ENCODE peak calls at places on chromosomes 13 and 19, in nine cellular contexts. T is uterus; E is CD4-positive, alpha-beta T cell; N is Calu3; M is GM20000; S is coronary artery; P is nephron progenitor cell; G is endothelial cell; C is cardiac muscle cell. X is an unnamed sample.
A peak's percentile ranks its signal among the peaks of the same experiment; 100 is the strongest.

GRCh38 chr19:10593820-10594637 is 6.9 kb upstream of the AP1M2 start:
- DNase-seq in T (no peak), E (no peak), N (no peak), M (no peak), S (no peak), P (no peak), G (no peak), C (no peak), X (no peak)

GRCh38 chr19:11382898-11383705 is 1.0 kb downstream of the EPOR start:
- DNase-seq in T (no peak), E (peak; percentile 6), N (peak; percentile 73), M (peak; percentile 77), S (peak; percentile 79), P (peak; percentile 62), G (peak; percentile 73), C (peak; percentile 83), X (peak; percentile 71)

GRCh38 chr13:38405216-38405615 is 55.6 kb downstream of the UFM1 start:
- DNase-seq in T (no peak), E (no peak), N (no peak), M (no peak), S (no peak), P (no peak), G (no peak), C (no peak), X (no peak)

GRCh38 chr19:18860302-18860700 is 28.5 kb downstream of the UPF1 start:
- DNase-seq in T (no peak), E (no peak), N (no peak), M (no peak), S (no peak), P (no peak), G (no peak), C (no peak), X (no peak)

GRCh38 chr19:54281008-54281728 is at the start of gene LILRB2:
- DNase-seq in T (no peak), E (no peak), N (no peak), M (no peak), S (no peak), P (no peak), G (no peak), C (no peak), X (no peak)

GRCh38 chr19:37466277-37466797 is 907 bp downstream of the ZNF569 start:
- DNase-seq in T (no peak), E (no peak), N (no peak), M (no peak), S (no peak), P (no peak), G (no peak), C (no peak), X (no peak)

GRCh38 chr13:75829874-75830273 is 193.7 kb downstream of the LMO7 start:
- DNase-seq in T (no peak), E (no peak), N (no peak), M (no peak), S (no peak), P (no peak), G (no peak), C (no peak), X (no peak)

GRCh38 chr19:9060559-9061340 is 26.1 kb upstream of the OR1M1 start:
- DNase-seq in T (peak; percentile 20), E (no peak), N (no peak), M (no peak), S (no peak), P (no peak), G (no peak), C (no peak), X (no peak)

GRCh38 chr13:36531746-36532486 is 99.6 kb downstream of the CCNA1 start:
- DNase-seq in T (no peak), E (no peak), N (no peak), M (no peak), S (no peak), P (no peak), G (no peak), C (no peak), X (no peak)

GRCh38 chr13:47190696-47191095 is 293.8 kb upstream of the HTR2A start:
- DNase-seq in T (no peak), E (no peak), N (no peak), M (no peak), S (no peak), P (no peak), G (no peak), C (no peak), X (no peak)

GRCh38 chr13:101449971-101450748 is 2.3 kb upstream of the ITGBL1 start:
- DNase-seq in T (no peak), E (no peak), N (no peak), M (no peak), S (no peak), P (no peak), G (no peak), C (no peak), X (no peak)

GRCh38 chr13:21965095-21965494 is 294.2 kb downstream of the FGF9 start:
- DNase-seq in T (no peak), E (no peak), N (no peak), M (no peak), S (no peak), P (no peak), G (no peak), C (no peak), X (no peak)

GRCh38 chr13:68970532-68970931 is 1137.1 kb upstream of the ATXN8OS start:
- DNase-seq in T (no peak), E (no peak), N (no peak), M (no peak), S (no peak), P (no peak), G (no peak), C (no peak), X (no peak)

GRCh38 chr13:52399708-52400107 is 6.3 kb downstream of the THSD1 start:
- DNase-seq in T (no peak), E (no peak), N (no peak), M (no peak), S (no peak), P (no peak), G (no peak), C (no peak), X (no peak)

DNA sequence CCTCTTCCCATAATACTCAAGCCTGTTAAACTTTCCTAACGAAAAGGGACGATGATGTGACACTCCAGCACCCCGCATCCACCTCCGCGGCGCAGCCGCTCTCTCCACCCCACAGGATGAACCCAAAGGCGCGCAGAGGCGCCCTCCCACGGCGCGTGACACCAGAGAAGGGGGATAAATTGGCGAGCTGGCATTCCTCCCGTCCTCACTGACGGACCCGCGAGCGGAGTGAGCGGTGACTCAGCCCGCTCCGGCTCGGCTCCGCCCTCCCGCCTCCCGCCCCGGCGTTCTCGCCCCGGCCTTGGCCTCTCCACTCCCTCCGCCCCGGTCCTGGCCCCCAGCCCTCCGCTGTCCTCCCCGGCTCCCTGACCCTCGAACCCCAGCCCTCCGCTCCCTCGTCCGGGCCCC is 590 bp downstream of the TUBGCP3 start:
- DNase-seq in T (peak; percentile 89), E (peak; percentile 13), N (peak; percentile 54), M (peak; percentile 86), S (peak; percentile 82), P (peak; percentile 84), G (peak; percentile 71), C (peak; percentile 84), X (peak; percentile 76)
- TF ChIP-seq CTCF in T (no peak), E (no peak), N (no peak), M (peak; percentile 25), S (no peak), P (no peak), G (no peak), C (peak; percentile 28), X (no peak)

DNA sequence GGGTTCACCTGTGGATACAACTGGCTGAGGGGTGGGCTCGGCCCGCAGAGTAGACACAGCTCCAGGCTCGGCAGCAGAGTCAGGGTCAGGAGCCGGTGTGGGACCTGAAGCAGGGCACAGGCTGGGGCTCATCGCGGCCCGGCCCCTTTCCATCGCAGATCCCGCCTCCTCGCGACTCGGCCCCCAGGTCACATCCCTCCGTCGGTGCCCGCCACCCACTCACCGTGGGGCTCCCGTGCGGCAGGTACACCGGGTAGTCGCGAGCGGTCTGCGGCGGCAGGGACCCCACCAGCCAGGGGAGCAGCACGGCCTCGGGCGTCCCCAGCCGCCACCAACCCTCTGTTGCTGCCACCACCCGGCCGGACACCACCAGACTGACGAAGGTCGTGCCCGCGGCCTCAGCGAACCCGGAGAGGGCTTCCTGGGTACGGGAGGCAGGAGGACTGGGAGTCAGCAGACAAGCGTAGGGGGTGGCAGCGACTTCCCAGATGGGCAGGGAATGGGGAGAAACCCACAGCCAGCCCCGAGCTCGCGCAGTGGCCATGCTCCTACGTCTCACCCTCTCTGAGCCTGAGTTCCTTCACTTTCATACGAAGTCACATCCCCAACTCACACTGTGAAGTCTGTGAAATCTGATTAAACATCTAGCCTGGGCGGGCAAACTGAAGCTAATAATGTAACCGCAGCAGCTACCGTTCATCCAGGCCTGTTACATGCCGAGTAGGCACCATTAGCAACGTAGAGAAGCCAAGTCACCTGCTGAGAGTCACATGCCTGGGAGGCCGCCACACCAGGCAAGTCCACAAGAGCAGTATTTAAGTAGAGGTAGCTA is 3.7 kb downstream of the FUZ start:
- DNase-seq in T (peak; percentile 39), E (peak; percentile 17), N (no peak), M (peak; percentile 65), S (peak; percentile 87), P (peak; percentile 61), G (peak; percentile 45), C (peak; percentile 52), X (peak; percentile 54)
- TF ChIP-seq CTCF in T (no peak), E (no peak), N (no peak), M (peak; percentile 21), S (no peak), P (no peak), G (no peak), C (no peak), X (no peak)

DNA sequence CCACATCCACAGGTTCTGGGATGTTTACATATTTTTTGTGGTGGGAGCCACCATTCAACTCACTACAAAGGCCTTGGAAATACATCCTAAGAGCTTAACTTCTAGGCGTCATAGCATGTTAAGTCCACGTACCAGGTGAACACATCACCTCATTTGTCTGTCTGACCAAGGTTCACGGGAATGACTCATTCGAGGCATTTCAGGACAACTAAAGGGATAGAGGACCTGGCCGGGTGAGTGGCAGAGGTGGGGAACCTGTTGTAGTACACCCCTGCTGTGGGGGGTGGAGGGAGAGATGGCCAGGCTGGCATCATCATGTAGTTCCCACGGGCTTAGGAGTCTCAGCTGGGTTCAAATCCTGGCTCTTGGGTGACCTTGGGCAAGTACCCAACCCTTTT is 51.5 kb downstream of the BICRA start:
- DNase-seq in T (no peak), E (no peak), N (peak; percentile 61), M (no peak), S (no peak), P (no peak), G (no peak), C (no peak), X (no peak)
- TF ChIP-seq CTCF in T (no peak), E (no peak), N (no peak), M (no peak), S (no peak), P (no peak), G (no peak), C (no peak), X (no peak)

DNA sequence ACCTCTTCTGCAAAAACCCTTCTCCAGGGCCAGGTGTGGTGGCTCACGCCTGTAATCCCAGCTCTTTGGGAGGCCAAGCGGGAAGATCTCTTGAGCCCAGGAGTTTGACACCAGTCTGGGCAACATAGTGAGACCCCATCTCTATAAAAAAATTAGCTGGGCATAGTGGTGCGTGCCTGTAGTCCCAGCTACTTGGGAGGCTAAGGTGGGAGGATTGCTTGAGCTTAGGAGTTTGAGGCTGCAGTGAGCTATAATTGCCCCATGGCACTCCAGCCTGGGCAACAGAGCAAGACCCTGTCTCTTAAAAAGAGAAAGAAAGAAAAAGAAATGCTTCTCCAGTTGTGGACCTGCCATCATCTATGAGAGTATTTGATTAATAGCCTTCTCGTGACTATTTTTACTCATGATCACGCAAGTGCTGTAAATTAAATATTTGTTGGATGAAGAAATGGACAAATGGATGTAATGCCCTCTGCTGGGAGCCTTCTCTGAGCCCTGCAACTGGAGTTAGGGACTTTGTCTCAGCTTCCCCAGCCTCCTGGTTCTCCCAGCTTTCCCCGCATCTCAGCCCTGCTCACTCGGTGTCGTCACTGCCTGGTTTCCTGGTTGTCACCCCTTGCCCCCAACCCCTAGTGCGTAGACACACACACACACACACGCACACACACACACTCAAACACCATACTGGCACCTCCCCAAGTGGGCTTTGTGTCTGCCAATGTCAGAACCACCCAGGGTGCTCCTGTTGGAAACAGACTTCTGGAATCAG is 12.2 kb downstream of the WIZ start:
- DNase-seq in T (peak; percentile 43), E (no peak), N (no peak), M (no peak), S (no peak), P (no peak), G (no peak), C (no peak), X (no peak)
- TF ChIP-seq CTCF in T (no peak), E (no peak), N (no peak), M (no peak), S (no peak), P (no peak), G (no peak), C (no peak), X (no peak)